ENCODE peak calls at places on chromosomes 6 and 20, in ten cellular contexts. One of them, this sample, is unnamed.

GRCh38 chr6:154080434-154081189 is 41.6 kb downstream of the OPRM1 start:
- DNase-seq in lower lobe of right lung: no peak
- DNase-seq in MV-4-11: no peak
- DNase-seq in fibroblast of pulmonary artery: no peak
- DNase-seq in left colon: no peak
- DNase-seq in NCI-H1436: no peak
- DNase-seq in effector memory CD8-positive, alpha-beta T cell: no peak
- DNase-seq in right atrium auricular region: no peak
- DNase-seq in NCI-H1694 treated with DMSO at 0.1 percent for 48 hours: no peak
- DNase-seq in AG04450: no peak
- DNase-seq in this sample: no peak

GRCh38 chr6:17493286-17493685 is 99.9 kb downstream of the CAP2 start:
- DNase-seq in lower lobe of right lung: no peak
- DNase-seq in MV-4-11: no peak
- DNase-seq in fibroblast of pulmonary artery: peak
- DNase-seq in left colon: no peak
- DNase-seq in NCI-H1436: no peak
- DNase-seq in effector memory CD8-positive, alpha-beta T cell: no peak
- DNase-seq in right atrium auricular region: no peak
- DNase-seq in NCI-H1694 treated with DMSO at 0.1 percent for 48 hours: no peak
- DNase-seq in AG04450: peak
- DNase-seq in this sample: no peak

GRCh38 chr6:165008971-165009370 is 300.4 kb downstream of the C6orf118 start:
- DNase-seq in lower lobe of right lung: no peak
- DNase-seq in MV-4-11: no peak
- DNase-seq in fibroblast of pulmonary artery: no peak
- DNase-seq in left colon: no peak
- DNase-seq in NCI-H1436: no peak
- DNase-seq in effector memory CD8-positive, alpha-beta T cell: no peak
- DNase-seq in right atrium auricular region: no peak
- DNase-seq in NCI-H1694 treated with DMSO at 0.1 percent for 48 hours: no peak
- DNase-seq in AG04450: no peak
- DNase-seq in this sample: no peak

GRCh38 chr6:158993639-158994038 is 6.4 kb downstream of the RSPH3 start:
- DNase-seq in lower lobe of right lung: no peak
- DNase-seq in MV-4-11: no peak
- DNase-seq in fibroblast of pulmonary artery: no peak
- DNase-seq in left colon: no peak
- DNase-seq in NCI-H1436: no peak
- DNase-seq in effector memory CD8-positive, alpha-beta T cell: no peak
- DNase-seq in right atrium auricular region: no peak
- DNase-seq in NCI-H1694 treated with DMSO at 0.1 percent for 48 hours: no peak
- DNase-seq in AG04450: no peak
- DNase-seq in this sample: no peak

GRCh38 chr20:3803289-3803688 is 7.2 kb downstream of the CDC25B start:
- DNase-seq in lower lobe of right lung: peak
- DNase-seq in MV-4-11: no peak
- DNase-seq in fibroblast of pulmonary artery: no peak
- DNase-seq in left colon: no peak
- DNase-seq in NCI-H1436: no peak
- DNase-seq in effector memory CD8-positive, alpha-beta T cell: no peak
- DNase-seq in right atrium auricular region: no peak
- DNase-seq in NCI-H1694 treated with DMSO at 0.1 percent for 48 hours: no peak
- DNase-seq in AG04450: no peak
- DNase-seq in this sample: peak

GRCh38 chr20:63434599-63435378 is 37.7 kb downstream of the KCNQ2 start:
- DNase-seq in lower lobe of right lung: peak
- DNase-seq in MV-4-11: peak
- DNase-seq in fibroblast of pulmonary artery: peak
- DNase-seq in left colon: peak
- DNase-seq in NCI-H1436: peak
- DNase-seq in effector memory CD8-positive, alpha-beta T cell: peak
- DNase-seq in right atrium auricular region: peak
- DNase-seq in NCI-H1694 treated with DMSO at 0.1 percent for 48 hours: peak
- DNase-seq in AG04450: no peak
- DNase-seq in this sample: no peak

GRCh38 chr6:31610891-31611425 is 4.1 kb upstream of the AIF1 start:
- DNase-seq in lower lobe of right lung: no peak
- DNase-seq in MV-4-11: peak
- DNase-seq in fibroblast of pulmonary artery: no peak
- DNase-seq in left colon: no peak
- DNase-seq in NCI-H1436: no peak
- DNase-seq in effector memory CD8-positive, alpha-beta T cell: no peak
- DNase-seq in right atrium auricular region: no peak
- DNase-seq in NCI-H1694 treated with DMSO at 0.1 percent for 48 hours: no peak
- DNase-seq in AG04450: no peak
- DNase-seq in this sample: no peak

GRCh38 chr6:130900913-130901312 is 73.7 kb downstream of the SMLR1 start:
- DNase-seq in lower lobe of right lung: no peak
- DNase-seq in MV-4-11: no peak
- DNase-seq in fibroblast of pulmonary artery: peak
- DNase-seq in left colon: no peak
- DNase-seq in NCI-H1436: no peak
- DNase-seq in effector memory CD8-positive, alpha-beta T cell: no peak
- DNase-seq in right atrium auricular region: no peak
- DNase-seq in NCI-H1694 treated with DMSO at 0.1 percent for 48 hours: no peak
- DNase-seq in AG04450: peak
- DNase-seq in this sample: no peak

GRCh38 chr6:56399672-56400263 is 152.4 kb upstream of the COL21A1 start:
- DNase-seq in lower lobe of right lung: no peak
- DNase-seq in MV-4-11: no peak
- DNase-seq in fibroblast of pulmonary artery: no peak
- DNase-seq in left colon: no peak
- DNase-seq in NCI-H1436: peak
- DNase-seq in effector memory CD8-positive, alpha-beta T cell: no peak
- DNase-seq in right atrium auricular region: no peak
- DNase-seq in NCI-H1694 treated with DMSO at 0.1 percent for 48 hours: no peak
- DNase-seq in AG04450: no peak
- DNase-seq in this sample: no peak

GRCh38 chr6:150152891-150153876 is 10.3 kb downstream of the PPP1R14C start:
- DNase-seq in lower lobe of right lung: no peak
- DNase-seq in MV-4-11: peak
- DNase-seq in fibroblast of pulmonary artery: no peak
- DNase-seq in left colon: no peak
- DNase-seq in NCI-H1436: no peak
- DNase-seq in effector memory CD8-positive, alpha-beta T cell: no peak
- DNase-seq in right atrium auricular region: no peak
- DNase-seq in NCI-H1694 treated with DMSO at 0.1 percent for 48 hours: no peak
- DNase-seq in AG04450: no peak
- DNase-seq in this sample: no peak

GRCh38 chr6:82205793-82206425 is 41.6 kb downstream of the IBTK start:
- DNase-seq in lower lobe of right lung: no peak
- DNase-seq in MV-4-11: peak
- DNase-seq in fibroblast of pulmonary artery: peak
- DNase-seq in left colon: no peak
- DNase-seq in NCI-H1436: no peak
- DNase-seq in effector memory CD8-positive, alpha-beta T cell: no peak
- DNase-seq in right atrium auricular region: no peak
- DNase-seq in NCI-H1694 treated with DMSO at 0.1 percent for 48 hours: no peak
- DNase-seq in AG04450: no peak
- DNase-seq in this sample: no peak